ENCODE peak calls at places on chromosomes 3 and 15, in ten cellular contexts. X, L, K, A, R, E, U, B, D and N are unnamed samples.
A peak's percentile ranks its signal among the peaks of the same experiment; 100 is the strongest.

GRCh38 chr3:66415867-66416428 is 84.9 kb downstream of the LRIG1 start:
- DNase-seq in X (no peak), L (no peak), K (no peak), A (no peak), R (no peak), E (no peak), U (no peak), B (no peak), D (no peak), N (no peak)

GRCh38 chr3:113695818-113696645 is at the start of gene USF3:
- DNase-seq in X (peak; percentile 60), L (no peak), K (peak; percentile 56), A (peak; percentile 65), R (peak; percentile 77), E (peak; percentile 23), U (no peak), B (peak; percentile 95), D (peak; percentile 39), N (peak; percentile 79)

GRCh38 chr3:197335428-197336132 is 37.2 kb upstream of the DLG1 start:
- DNase-seq in X (peak; percentile 62), L (no peak), K (no peak), A (no peak), R (no peak), E (no peak), U (no peak), B (no peak), D (peak; percentile 54), N (no peak)

GRCh38 chr3:182729903-182730674 is 63.2 kb upstream of the ATP11B start:
- DNase-seq in X (no peak), L (no peak), K (no peak), A (no peak), R (no peak), E (no peak), U (no peak), B (no peak), D (no peak), N (peak; percentile 79)

GRCh38 chr3:50370594-50370993 is 11.3 kb upstream of the TMEM115 start:
- DNase-seq in X (no peak), L (peak; percentile 62), K (peak; percentile 52), A (peak; percentile 26), R (peak; percentile 42), E (no peak), U (no peak), B (peak; percentile 78), D (no peak), N (no peak)

GRCh38 chr3:7607669-7608068 is 746.8 kb downstream of the GRM7 start:
- DNase-seq in X (no peak), L (no peak), K (no peak), A (no peak), R (no peak), E (no peak), U (no peak), B (no peak), D (no peak), N (no peak)

GRCh38 chr3:49666592-49666991 is 7.6 kb upstream of the APEH start:
- DNase-seq in X (no peak), L (no peak), K (no peak), A (peak; percentile 4), R (no peak), E (no peak), U (no peak), B (no peak), D (no peak), N (no peak)

GRCh38 chr3:150268426-150269321 is 139.4 kb upstream of the TSC22D2 start:
- DNase-seq in X (no peak), L (no peak), K (no peak), A (peak; percentile 78), R (no peak), E (no peak), U (no peak), B (no peak), D (no peak), N (no peak)

DNA sequence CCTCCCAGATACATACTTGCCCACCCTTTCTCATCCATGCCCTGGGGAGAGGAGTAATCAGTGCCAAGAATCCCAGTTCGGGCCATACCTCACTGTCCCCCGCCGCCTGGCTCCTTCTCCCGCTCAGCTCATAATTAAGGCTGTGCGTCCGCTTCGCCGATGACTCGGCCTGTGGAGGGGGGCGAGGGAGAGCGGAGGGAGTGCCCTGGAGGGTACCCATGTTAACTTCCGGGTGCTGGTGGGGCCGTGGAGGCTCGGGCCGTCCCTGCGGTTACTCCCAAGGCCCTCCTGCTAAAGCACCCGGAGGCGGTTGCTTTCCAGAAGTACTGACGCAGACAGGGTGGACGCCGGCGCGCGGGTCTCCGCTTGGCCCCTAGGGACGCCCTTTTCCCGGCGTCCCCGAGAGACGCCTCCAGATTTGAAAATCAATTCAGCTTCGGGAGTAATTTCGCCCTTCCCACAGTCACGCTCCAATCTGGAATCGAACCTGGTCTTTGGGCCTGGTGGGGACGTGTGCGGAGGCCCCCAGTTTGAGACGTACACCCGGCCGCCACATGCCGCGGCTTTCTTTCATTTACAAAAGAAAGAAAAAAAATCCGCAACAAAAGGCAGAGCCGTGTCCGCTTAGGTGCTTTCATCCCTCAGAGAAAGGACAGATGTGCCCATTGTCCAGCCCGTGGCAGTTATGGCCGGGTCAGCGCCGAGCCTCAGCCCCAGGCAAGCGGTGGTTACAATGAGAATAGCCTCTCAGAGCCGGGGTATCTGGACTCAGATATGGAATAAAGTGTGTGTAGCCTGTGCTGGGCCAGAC is 1.0 kb upstream of the ONECUT1 start:
- DNase-seq in X (peak; percentile 17), L (peak; percentile 83), K (no peak), A (peak; percentile 23), R (no peak), E (no peak), U (no peak), B (peak; percentile 57), D (no peak), N (no peak)
- H3K4me3 ChIP-seq in X (peak overlapping the region; percentile 34), L (peak overlapping the region; percentile 57), K (no peak overlapping the region), A (peak overlapping the region; percentile 76), R (no peak overlapping the region), E (no peak overlapping the region), U (no peak overlapping the region), B (peak overlapping the region; percentile 48), D (peak overlapping the region; percentile 52), N (no peak overlapping the region)

GRCh38 chr3:120472121-120472844 is 21.5 kb upstream of the FSTL1 start:
- DNase-seq in X (peak; percentile 56), L (no peak), K (no peak), A (no peak), R (no peak), E (no peak), U (no peak), B (no peak), D (peak; percentile 37), N (no peak)

GRCh38 chr3:120469440-120470415 is 18.9 kb upstream of the FSTL1 start:
- DNase-seq in X (peak; percentile 81), L (no peak), K (no peak), A (peak; percentile 27), R (peak; percentile 49), E (peak; percentile 68), U (peak; percentile 54), B (no peak), D (peak; percentile 68), N (no peak)

GRCh38 chr3:120470870-120471269 is 20.1 kb upstream of the FSTL1 start:
- DNase-seq in X (peak; percentile 45), L (no peak), K (no peak), A (no peak), R (peak; percentile 62), E (no peak), U (no peak), B (no peak), D (no peak), N (no peak)

GRCh38 chr3:120471643-120472042 is 20.9 kb upstream of the FSTL1 start:
- DNase-seq in X (peak; percentile 86), L (no peak), K (no peak), A (no peak), R (peak; percentile 74), E (no peak), U (no peak), B (no peak), D (peak; percentile 77), N (no peak)

DNA sequence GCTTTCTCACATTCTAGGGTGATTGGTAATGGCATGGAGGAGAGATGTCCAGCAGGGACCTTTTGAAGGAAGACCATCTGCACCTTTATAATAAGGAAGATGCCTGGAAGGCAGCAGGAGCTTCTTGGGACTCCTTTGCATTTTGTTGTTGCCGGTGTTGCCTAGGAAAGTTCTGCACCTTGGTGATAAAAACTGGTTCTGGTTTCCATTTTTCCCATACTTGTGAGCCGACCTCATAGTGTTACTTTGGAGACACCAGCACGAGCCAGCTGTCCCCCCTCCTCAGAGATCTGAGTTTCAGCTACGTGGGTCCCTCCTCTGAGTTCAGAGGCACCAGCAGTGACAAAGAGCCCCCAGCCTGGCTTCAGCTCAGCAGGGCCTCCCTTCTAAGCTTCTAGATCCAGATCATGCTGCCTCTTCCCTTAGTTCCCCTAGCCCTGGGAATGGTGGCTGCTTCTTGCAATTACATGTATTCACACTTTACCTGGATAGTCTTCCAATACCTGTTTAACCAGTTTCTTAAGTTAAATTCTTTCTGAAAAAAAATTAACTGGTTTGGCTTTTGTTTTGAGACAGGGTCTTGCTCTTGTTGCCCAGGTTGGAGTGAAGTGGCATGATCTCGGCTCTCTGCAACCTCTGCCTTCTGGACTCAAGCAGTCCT is 18.0 kb upstream of the FSTL1 start:
- DNase-seq in X (no peak), L (no peak), K (no peak), A (no peak), R (no peak), E (no peak), U (no peak), B (no peak), D (no peak), N (no peak)
- H3K9ac ChIP-seq in X (no peak overlapping the region), L (no peak overlapping the region), K (no peak overlapping the region), A (no peak overlapping the region), R (no peak overlapping the region), E (no peak overlapping the region), U (no peak overlapping the region), B (no peak overlapping the region), D (no peak overlapping the region), N (no peak overlapping the region)

GRCh38 chr3:31977736-31978135 is 3.3 kb downstream of the OSBPL10 start:
- DNase-seq in X (no peak), L (no peak), K (no peak), A (no peak), R (no peak), E (no peak), U (no peak), B (no peak), D (no peak), N (no peak)
- H3K4me3 ChIP-seq in X (no peak overlapping the region), L (no peak overlapping the region), K (no peak overlapping the region), A (no peak overlapping the region), R (no peak overlapping the region), E (no peak overlapping the region), U (no peak overlapping the region), B (no peak overlapping the region), D (no peak overlapping the region), N (no peak overlapping the region)

GRCh38 chr15:39130556-39131379 is 450.1 kb upstream of the THBS1 start:
- DNase-seq in X (no peak), L (no peak), K (peak; percentile 94), A (peak; percentile 63), R (peak; percentile 49), E (no peak), U (no peak), B (no peak), D (no peak), N (no peak)

GRCh38 chr15:39132071-39132470 is 448.8 kb upstream of the THBS1 start:
- DNase-seq in X (no peak), L (no peak), K (no peak), A (peak; percentile 56), R (peak; percentile 54), E (no peak), U (no peak), B (no peak), D (no peak), N (no peak)

GRCh38 chr15:39134282-39134681 is 446.6 kb upstream of the THBS1 start:
- DNase-seq in X (no peak), L (no peak), K (no peak), A (no peak), R (no peak), E (no peak), U (no peak), B (no peak), D (no peak), N (no peak)

GRCh38 chr15:39133201-39133600 is 447.7 kb upstream of the THBS1 start:
- DNase-seq in X (peak; percentile 86), L (no peak), K (peak; percentile 64), A (peak; percentile 97), R (peak; percentile 90), E (no peak), U (no peak), B (no peak), D (peak; percentile 85), N (no peak)

DNA sequence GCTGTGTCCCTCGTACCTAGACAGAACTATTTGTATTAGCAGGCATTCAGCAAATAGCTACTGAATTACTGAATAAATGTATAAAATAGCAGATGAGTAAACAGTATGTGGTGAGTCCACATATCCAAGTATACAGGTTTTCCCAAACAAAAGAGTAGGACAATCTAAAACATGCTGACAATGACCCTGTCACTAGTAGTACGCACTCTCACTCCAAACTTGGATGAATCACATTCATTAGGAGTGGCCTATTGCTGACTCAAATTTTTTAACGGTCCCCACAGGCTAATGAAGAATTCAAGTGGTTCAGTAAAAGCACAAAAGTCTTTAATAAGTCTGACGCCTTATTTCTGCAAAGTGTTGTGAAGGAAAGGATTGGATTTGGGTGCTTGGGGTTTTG is 449.3 kb upstream of the THBS1 start:
- DNase-seq in X (peak; percentile 75), L (no peak), K (peak; percentile 42), A (peak; percentile 72), R (peak; percentile 82), E (no peak), U (no peak), B (no peak), D (peak; percentile 72), N (no peak)
- H3K9ac ChIP-seq in X (no peak overlapping the region), L (no peak overlapping the region), K (peak overlapping the region; percentile 61), A (peak overlapping the region; percentile 56), R (peak overlapping the region; percentile 59), E (no peak overlapping the region), U (no peak overlapping the region), B (no peak overlapping the region), D (peak overlapping the region; percentile 6), N (no peak overlapping the region)